ENCODE peak calls at places on chromosome 6, in six cellular contexts. One of them, this sample, is unnamed.

GRCh38 chr6:73528897-73529296 is 8.1 kb upstream of the EEF1A1 start:
- DNase-seq in HCT116: no peak
- DNase-seq in HepG2: no peak
- DNase-seq in SK-N-SH: no peak
- DNase-seq in K562: peak; percentile 86
- DNase-seq in H1: no peak
- DNase-seq in this sample: no peak

GRCh38 chr6:22825210-22825609 is 255.8 kb downstream of the HDGFL1 start:
- DNase-seq in HCT116: no peak
- DNase-seq in HepG2: no peak
- DNase-seq in SK-N-SH: no peak
- DNase-seq in K562: no peak
- DNase-seq in H1: no peak
- DNase-seq in this sample: no peak

GRCh38 chr6:143490244-143490643 is 21.3 kb downstream of the FUCA2 start:
- DNase-seq in HCT116: no peak
- DNase-seq in HepG2: no peak
- DNase-seq in SK-N-SH: no peak
- DNase-seq in K562: no peak
- DNase-seq in H1: no peak
- DNase-seq in this sample: no peak

GRCh38 chr6:96909826-96910225 is 12.1 kb upstream of the NDUFAF4 start:
- DNase-seq in HCT116: no peak
- DNase-seq in HepG2: no peak
- DNase-seq in SK-N-SH: no peak
- DNase-seq in K562: no peak
- DNase-seq in H1: no peak
- DNase-seq in this sample: no peak

GRCh38 chr6:35026434-35027222 is 114.5 kb downstream of the TCP11 start:
- DNase-seq in HCT116: peak; percentile 13
- DNase-seq in HepG2: no peak
- DNase-seq in SK-N-SH: no peak
- DNase-seq in K562: peak; percentile 43
- DNase-seq in H1: no peak
- DNase-seq in this sample: no peak

GRCh38 chr6:90644492-90644891 is 57.6 kb upstream of the MAP3K7 start:
- DNase-seq in HCT116: no peak
- DNase-seq in HepG2: no peak
- DNase-seq in SK-N-SH: no peak
- DNase-seq in K562: no peak
- DNase-seq in H1: no peak
- DNase-seq in this sample: no peak

GRCh38 chr6:35259946-35260626 is 551 bp downstream of the ZNF76 start:
- DNase-seq in HCT116: peak; percentile 42
- DNase-seq in HepG2: peak; percentile 79
- DNase-seq in SK-N-SH: peak; percentile 91
- DNase-seq in K562: peak; percentile 93
- DNase-seq in H1: peak; percentile 86
- DNase-seq in this sample: peak; percentile 49

GRCh38 chr6:39050453-39051112 is 2.0 kb downstream of the GLP1R start:
- DNase-seq in HCT116: no peak
- DNase-seq in HepG2: no peak
- DNase-seq in SK-N-SH: no peak
- DNase-seq in K562: no peak
- DNase-seq in H1: no peak
- DNase-seq in this sample: no peak

GRCh38 chr6:105769987-105770386 is 316.1 kb upstream of the PRDM1 start:
- DNase-seq in HCT116: peak; percentile 86
- DNase-seq in HepG2: no peak
- DNase-seq in SK-N-SH: no peak
- DNase-seq in K562: no peak
- DNase-seq in H1: no peak
- DNase-seq in this sample: peak; percentile 51

GRCh38 chr6:87918461-87918941 is 129.1 kb upstream of the SPACA1 start:
- DNase-seq in HCT116: no peak
- DNase-seq in HepG2: no peak
- DNase-seq in SK-N-SH: no peak
- DNase-seq in K562: no peak
- DNase-seq in H1: no peak
- DNase-seq in this sample: no peak

GRCh38 chr6:32517654-32518445 is 12.2 kb downstream of the HLA-DRB5 start:
- DNase-seq in HCT116: no peak
- DNase-seq in HepG2: no peak
- DNase-seq in SK-N-SH: no peak
- DNase-seq in K562: no peak
- DNase-seq in H1: no peak
- DNase-seq in this sample: no peak

GRCh38 chr6:170178561-170179477 is 112.1 kb downstream of the DLL1 start:
- DNase-seq in HCT116: no peak
- DNase-seq in HepG2: no peak
- DNase-seq in SK-N-SH: peak; percentile 29
- DNase-seq in K562: no peak
- DNase-seq in H1: no peak
- DNase-seq in this sample: peak; percentile 33
- TF ChIP-seq JUND in HCT116: no peak
- TF ChIP-seq JUND in HepG2: no peak
- TF ChIP-seq JUND in SK-N-SH: no peak
- TF ChIP-seq JUND in K562: no peak
- TF ChIP-seq JUND in H1: no peak
- TF ChIP-seq JUND in this sample: no peak

DNA sequence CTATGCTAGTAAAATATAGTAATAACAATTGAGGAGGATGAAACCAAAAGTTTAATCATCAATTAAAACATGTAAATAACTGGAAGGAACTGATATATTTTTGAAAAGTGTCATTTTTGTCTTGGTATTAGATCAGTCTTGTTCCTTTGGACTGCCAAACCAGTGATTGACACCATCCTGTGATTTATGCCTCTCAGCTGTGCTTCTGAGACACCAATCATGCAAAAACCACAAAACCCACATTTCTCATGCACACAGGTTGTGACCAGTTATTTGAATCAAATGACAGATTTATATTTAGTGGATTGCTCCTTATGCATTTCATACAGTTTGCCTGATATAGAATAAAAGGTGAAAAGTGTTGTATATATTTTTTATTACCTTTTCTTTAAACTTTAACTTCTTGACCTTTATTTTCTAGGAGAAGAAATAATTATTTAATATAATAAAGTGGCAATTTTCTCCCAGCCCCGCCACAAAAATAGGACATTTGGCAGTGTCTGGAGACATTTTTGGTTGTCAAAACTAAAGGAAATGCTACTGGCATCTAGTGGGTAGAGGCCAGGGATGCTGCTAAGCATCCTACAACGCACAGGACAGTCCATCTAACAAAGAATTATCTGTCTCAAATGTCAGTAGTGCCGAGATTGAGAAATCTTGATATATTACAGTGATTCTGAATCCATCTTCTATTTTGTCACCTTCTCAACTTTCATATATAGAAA is 383.6 kb downstream of the BCKDHB start:
- DNase-seq in HCT116: no peak
- DNase-seq in HepG2: no peak
- DNase-seq in SK-N-SH: no peak
- DNase-seq in K562: no peak
- DNase-seq in H1: no peak
- DNase-seq in this sample: no peak
- TF ChIP-seq JUND in HCT116: no peak
- TF ChIP-seq JUND in HepG2: no peak
- TF ChIP-seq JUND in SK-N-SH: no peak
- TF ChIP-seq JUND in K562: no peak
- TF ChIP-seq JUND in H1: no peak
- TF ChIP-seq JUND in this sample: no peak

GRCh38 chr6:12958052-12958706 is 241.6 kb downstream of the PHACTR1 start:
- DNase-seq in HCT116: no peak
- DNase-seq in HepG2: no peak
- DNase-seq in SK-N-SH: no peak
- DNase-seq in K562: no peak
- DNase-seq in H1: no peak
- DNase-seq in this sample: no peak
- TF ChIP-seq JUND in HCT116: no peak
- TF ChIP-seq JUND in HepG2: no peak
- TF ChIP-seq JUND in SK-N-SH: no peak
- TF ChIP-seq JUND in K562: no peak
- TF ChIP-seq JUND in H1: no peak
- TF ChIP-seq JUND in this sample: no peak

DNA sequence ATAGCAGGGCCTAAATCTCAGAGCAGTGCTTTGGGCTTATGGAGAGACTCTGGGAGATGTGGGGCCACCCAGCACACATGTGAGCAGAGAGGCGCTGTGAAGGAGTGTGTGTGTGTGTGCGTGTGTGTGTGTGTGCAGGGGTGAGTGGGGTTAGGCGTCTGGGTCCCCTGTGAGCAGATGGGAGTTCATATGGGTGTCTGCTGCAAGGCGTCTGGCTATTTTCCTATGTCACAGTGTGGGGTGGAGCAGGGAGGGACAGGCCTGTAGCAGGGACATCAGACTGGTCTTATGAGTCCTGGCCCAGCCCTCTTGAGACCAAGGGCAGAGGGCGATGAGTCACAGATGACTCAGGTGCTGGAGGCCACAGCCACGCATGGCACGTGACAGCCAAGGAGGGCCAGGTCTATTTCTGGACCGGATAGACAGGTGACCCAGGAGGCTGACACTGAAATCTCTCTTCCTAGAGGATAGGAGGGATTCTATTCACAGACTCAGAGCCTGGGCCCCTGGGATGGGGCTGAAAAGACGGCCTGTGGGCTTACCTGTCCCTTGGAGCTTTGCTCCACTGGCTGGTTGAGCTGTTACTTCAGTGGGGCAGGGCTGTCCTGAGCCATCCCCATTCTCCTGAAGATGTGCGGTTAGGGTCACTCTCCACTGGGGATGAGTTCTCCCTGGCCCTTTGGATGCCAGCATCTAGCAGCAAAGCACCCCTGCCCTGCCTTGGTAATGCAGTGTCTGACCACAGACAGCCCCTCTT is 28.9 kb downstream of the VEGFA start:
- DNase-seq in HCT116: peak; percentile 92
- DNase-seq in HepG2: peak; percentile 83
- DNase-seq in SK-N-SH: peak; percentile 66
- DNase-seq in K562: peak; percentile 96
- DNase-seq in H1: no peak
- DNase-seq in this sample: peak; percentile 92
- TF ChIP-seq JUND in HCT116: no peak
- TF ChIP-seq JUND in HepG2: peak; percentile 97
- TF ChIP-seq JUND in SK-N-SH: peak; percentile 66
- TF ChIP-seq JUND in K562: peak; percentile 100
- TF ChIP-seq JUND in H1: no peak
- TF ChIP-seq JUND in this sample: peak; percentile 91